ENCODE peak calls at places on chromosome 17, in eight cellular contexts. G is AG04450, S is cardiac muscle cell, I is endodermal cell, O is thoracic aorta, Y is stomach, M is dorsolateral prefrontal cortex, R is endothelial cell of umbilical vein. N is an unnamed sample.
A peak's percentile ranks its signal among the peaks of the same experiment; 100 is the strongest.

GRCh38 chr17:82372591-82373452 is 1.3 kb downstream of the UTS2R start:
- DNase-seq in S (no peak), O (no peak), I (peak; percentile 70), M (no peak), G (no peak), R (no peak), Y (no peak), N (no peak)

GRCh38 chr17:74882517-74883240 is 9.9 kb upstream of the FDXR start:
- DNase-seq in Y (no peak), I (peak; percentile 59), G (no peak), R (no peak), M (no peak), O (no peak), S (no peak), N (no peak)

GRCh38 chr17:48970224-48970623 is 1.8 kb upstream of the GIP start:
- DNase-seq in G (no peak), O (no peak), I (no peak), R (peak; percentile 29), Y (no peak), M (no peak), S (peak; percentile 61), N (no peak)

GRCh38 chr17:51166987-51167931 is 1.0 kb downstream of the NME2 start:
- DNase-seq in R (peak; percentile 62), O (no peak), M (no peak), G (no peak), S (peak; percentile 75), I (peak; percentile 90), Y (peak; percentile 53), N (no peak)

GRCh38 chr17:81482673-81483072 is 29.9 kb downstream of the ACTG1 start:
- DNase-seq in M (no peak), Y (no peak), G (no peak), O (no peak), I (no peak), S (no peak), R (no peak), N (no peak)

GRCh38 chr17:40540448-40540847 is 24.8 kb downstream of the CCR7 start:
- DNase-seq in O (no peak), M (no peak), I (no peak), S (no peak), R (no peak), Y (no peak), G (no peak), N (no peak)

GRCh38 chr17:4445731-4446130 is 12.0 kb downstream of the SPNS3 start:
- DNase-seq in M (no peak), I (no peak), G (no peak), R (no peak), O (no peak), S (no peak), Y (no peak), N (no peak)

GRCh38 chr17:1275962-1276736 is 3.3 kb upstream of the TRARG1 start:
- DNase-seq in M (no peak), S (peak; percentile 83), I (peak; percentile 96), Y (peak; percentile 73), R (peak; percentile 30), G (no peak), O (no peak), N (no peak)

GRCh38 chr17:33962857-33963655 is 292.0 kb upstream of the CCL2 start:
- DNase-seq in G (no peak), S (no peak), R (no peak), M (no peak), Y (no peak), I (no peak), O (no peak), N (no peak)

DNA sequence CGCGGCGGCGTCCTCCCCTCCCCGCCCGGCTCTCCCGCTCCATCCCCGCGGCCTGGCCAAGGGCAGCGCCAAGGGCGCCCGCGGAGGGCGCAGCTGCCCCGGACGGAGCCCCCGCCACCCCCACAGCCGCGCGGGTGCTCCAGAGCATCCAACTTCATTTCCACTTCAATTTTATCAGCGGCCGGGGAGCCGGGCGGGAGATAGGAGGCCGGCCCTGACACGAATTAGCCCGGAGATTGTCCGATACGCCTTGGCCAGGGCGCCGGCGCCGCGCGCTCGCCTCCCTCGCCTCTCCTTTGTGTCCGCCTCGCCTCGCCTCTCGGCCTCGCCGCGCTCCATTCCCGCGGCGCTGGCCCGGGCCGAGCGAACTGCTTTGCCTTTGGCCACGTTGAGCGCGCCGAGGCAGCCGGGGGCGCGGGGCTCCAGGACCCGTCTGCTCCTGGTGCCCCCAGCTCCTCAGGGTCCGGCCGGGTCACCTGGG is 129.1 kb upstream of the LHX1 start:
- DNase-seq in S (peak; percentile 68), R (no peak), O (no peak), Y (no peak), G (no peak), M (no peak), I (peak; percentile 88), N (no peak)
- H3K4me3 ChIP-seq in S (peak overlapping the region; percentile 26), R (no peak overlapping the region), O (no peak overlapping the region), Y (no peak overlapping the region), G (no peak overlapping the region), M (peak overlapping the region; percentile 30), I (peak overlapping the region; percentile 69), N (peak overlapping the region; percentile 10)

GRCh38 chr17:28744104-28744801 is 442 bp downstream of the TRAF4 start:
- DNase-seq in O (no peak), I (peak; percentile 95), Y (peak; percentile 61), S (peak; percentile 69), R (peak; percentile 51), G (no peak), M (no peak), N (no peak)

GRCh38 chr17:28745052-28745776 is 1.4 kb downstream of the TRAF4 start:
- DNase-seq in S (peak; percentile 66), M (peak; percentile 98), I (peak; percentile 82), Y (peak; percentile 75), R (peak; percentile 72), O (no peak), G (no peak), N (no peak)

GRCh38 chr17:28744802-28745051 is 916 bp downstream of the TRAF4 start:
- DNase-seq in O (no peak), I (no peak), G (no peak), Y (no peak), S (no peak), M (no peak), R (no peak), N (no peak)

GRCh38 chr17:28741358-28742349 is 2.2 kb upstream of the TRAF4 start:
- DNase-seq in R (no peak), O (no peak), I (no peak), Y (no peak), M (no peak), G (no peak), S (no peak), N (no peak)

DNA sequence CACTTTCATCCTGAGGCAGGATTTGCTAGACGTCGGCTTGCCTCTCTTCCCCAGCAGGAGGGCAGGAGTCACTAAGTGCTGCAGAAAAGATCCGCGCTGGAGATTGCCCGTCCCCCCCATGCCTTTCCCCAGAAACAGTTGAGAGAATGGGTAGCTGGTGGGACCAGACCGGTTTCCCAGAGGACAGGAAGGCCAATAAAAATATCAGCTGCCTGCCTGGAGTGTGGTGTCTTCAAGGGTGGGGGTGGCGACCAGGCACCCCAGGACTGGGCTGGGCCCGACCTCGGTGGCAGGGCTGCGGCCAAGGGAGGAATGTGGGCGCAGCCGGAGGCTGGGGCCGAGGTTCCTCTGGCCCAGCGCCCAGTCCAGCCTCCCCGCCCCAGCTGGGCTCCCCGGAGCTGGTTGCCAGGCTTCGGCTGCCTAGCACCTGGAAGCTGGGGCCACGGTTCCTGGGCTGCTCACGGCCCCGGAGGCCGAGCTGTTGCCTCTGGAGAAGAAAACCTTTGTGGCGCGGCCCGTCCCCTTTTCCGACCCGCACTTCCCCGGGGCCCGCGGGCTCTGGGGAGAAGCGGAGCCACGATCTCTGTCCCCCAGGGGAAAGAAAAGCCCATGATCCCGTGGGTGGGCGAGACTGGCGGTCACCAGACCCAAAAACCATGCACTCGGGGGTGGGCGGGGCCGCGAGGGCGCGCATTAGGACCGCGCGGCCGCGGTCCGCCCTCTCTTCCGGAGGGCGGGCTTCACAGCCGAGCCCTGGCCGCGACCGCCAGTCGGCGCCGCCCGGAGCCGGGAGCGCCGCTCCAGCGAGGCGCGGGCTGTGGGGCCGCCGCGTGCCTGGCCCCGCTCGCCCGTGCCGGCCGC is at the start of gene TRAF4:
- DNase-seq in O (no peak), R (peak; percentile 63), Y (peak; percentile 89), M (no peak), I (peak; percentile 97), S (peak; percentile 90), G (no peak), N (peak; percentile 70)
- TF ChIP-seq CTCF in O (no peak), R (no peak), Y (no peak), M (peak; percentile 46), I (peak; percentile 27), S (no peak), G (peak; percentile 5), N (no peak)

GRCh38 chr17:73342549-73343167 is 30.9 kb upstream of the CDC42EP4 start:
- DNase-seq in M (no peak), R (no peak), Y (no peak), I (no peak), S (no peak), O (no peak), G (no peak), N (no peak)

GRCh38 chr17:73342057-73342522 is 30.3 kb upstream of the CDC42EP4 start:
- DNase-seq in M (peak; percentile 95), O (peak; percentile 21), R (peak; percentile 86), S (peak; percentile 35), Y (peak; percentile 77), G (no peak), I (peak; percentile 98), N (peak; percentile 79)

GRCh38 chr17:73341350-73342056 is 29.7 kb upstream of the CDC42EP4 start:
- DNase-seq in O (no peak), G (no peak), R (no peak), S (no peak), Y (no peak), M (no peak), I (no peak), N (no peak)

GRCh38 chr17:73343739-73344454 is 32.1 kb upstream of the CDC42EP4 start:
- DNase-seq in O (no peak), I (no peak), Y (no peak), S (peak; percentile 22), R (no peak), G (no peak), M (no peak), N (no peak)

DNA sequence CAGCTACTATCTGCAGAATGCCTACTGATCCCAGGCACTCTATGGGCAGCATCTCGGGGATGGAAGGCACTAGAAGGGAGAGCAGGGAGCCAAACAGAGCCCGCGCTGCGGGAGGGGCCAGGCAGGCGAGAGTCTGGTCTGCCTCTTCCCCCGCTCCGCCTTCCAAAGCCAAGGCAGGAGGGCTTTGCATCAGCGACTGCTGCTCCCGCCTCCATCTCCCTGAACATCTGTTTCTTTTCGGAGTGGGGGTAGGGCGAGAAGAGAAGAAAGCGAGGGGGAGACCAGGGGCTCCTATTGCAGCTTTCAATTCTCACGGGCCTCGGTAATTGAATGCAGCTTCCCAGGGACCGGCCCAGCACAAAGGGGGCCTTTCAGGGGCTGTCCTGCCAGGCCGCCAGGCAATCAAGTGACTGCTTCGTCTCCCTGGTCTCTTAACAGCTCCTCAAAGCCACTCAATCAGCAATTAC is 31.4 kb upstream of the CDC42EP4 start:
- DNase-seq in O (no peak), Y (no peak), S (peak; percentile 53), G (peak; percentile 72), R (no peak), M (peak; percentile 84), I (peak; percentile 97), N (no peak)
- H3K4me3 ChIP-seq in O (peak overlapping the region; percentile 59), Y (no peak overlapping the region), S (no peak overlapping the region), G (peak overlapping the region; percentile 37), R (no peak overlapping the region), M (peak overlapping the region; percentile 14), I (no peak overlapping the region), N (no peak overlapping the region)

GRCh38 chr17:8448310-8448709 is 12.6 kb downstream of the NDEL1 start:
- DNase-seq in I (no peak), R (no peak), G (no peak), S (no peak), O (no peak), Y (no peak), M (no peak), N (no peak)
- TF ChIP-seq CTCF in I (no peak), R (no peak), G (no peak), S (no peak), O (no peak), Y (no peak), M (no peak), N (no peak)